ENCODE peak calls at places on chromosomes 12 and 14, in six cellular contexts. K is neural crest cell; H is EL; S is activated CD8-positive, alpha-beta memory T cell treated with anti-CD3 and anti-CD28 coated beads for 1 hour; N is mesenteric fat pad; L is OCI-LY7. F is an unnamed sample.
A peak's percentile ranks its signal among the peaks of the same experiment; 100 is the strongest.

GRCh38 chr12:56897844-56898341 is 36.3 kb downstream of the SDR9C7 start:
- DNase-seq in K (no peak), S (no peak), H (no peak), N (no peak), L (no peak), F (no peak)

GRCh38 chr14:75566321-75566720 is 12.1 kb upstream of the FLVCR2 start:
- DNase-seq in N (no peak), S (no peak), L (no peak), K (no peak), H (no peak), F (no peak)

GRCh38 chr14:87205811-87206210 is 787.2 kb downstream of the GALC start:
- DNase-seq in N (no peak), S (no peak), L (peak; percentile 5), K (no peak), H (no peak), F (no peak)

GRCh38 chr12:108814462-108815211 is 42.7 kb downstream of the SSH1 start:
- DNase-seq in L (no peak), N (no peak), K (no peak), H (no peak), S (no peak), F (no peak)

GRCh38 chr12:89678225-89678624 is 30.4 kb downstream of the ATP2B1 start:
- DNase-seq in N (no peak), L (no peak), K (no peak), S (no peak), H (no peak), F (no peak)

GRCh38 chr12:9363145-9363544 is 154.9 kb upstream of the PZP start:
- DNase-seq in L (no peak), N (no peak), S (no peak), K (no peak), H (no peak), F (no peak)

GRCh38 chr12:54220092-54220557 is 31.3 kb upstream of the SMUG1 start:
- DNase-seq in N (no peak), L (peak; percentile 81), S (peak; percentile 21), K (peak; percentile 76), H (peak; percentile 77), F (peak; percentile 34)

GRCh38 chr12:121170581-121171260 is 38.0 kb downstream of the P2RX7 start:
- DNase-seq in L (no peak), S (no peak), N (no peak), H (peak; percentile 46), K (no peak), F (no peak)

GRCh38 chr12:16602412-16602811 is 3.5 kb downstream of the LMO3 start:
- DNase-seq in S (no peak), H (no peak), K (no peak), N (no peak), L (peak; percentile 44), F (no peak)